ENCODE peak calls at places on chromosomes 7 and 10, in five cellular contexts. T is HCT116, Q is A549, P is GM12878, B is HepG2. V is an unnamed sample.

GRCh38 chr7:20865684-20866083 is 79.0 kb upstream of the SP8 start:
- DNase-seq in T (no peak), Q (no peak), P (no peak), B (no peak), V (no peak)

GRCh38 chr7:50730459-50731400 is 52.0 kb downstream of the GRB10 start:
- DNase-seq in T (no peak), Q (no peak), P (no peak), B (peak; percentile 46), V (peak; percentile 75)

GRCh38 chr10:5293691-5294550 is 70.8 kb upstream of the UCN3 start:
- DNase-seq in T (peak; percentile 54), Q (peak; percentile 77), P (no peak), B (peak; percentile 68), V (peak; percentile 74)

GRCh38 chr7:101536232-101536631 is 92.9 kb downstream of the MYL10 start:
- DNase-seq in T (no peak), Q (no peak), P (no peak), B (peak; percentile 74), V (no peak)

GRCh38 chr7:43248961-43249807 is 136.7 kb downstream of the HECW1 start:
- DNase-seq in T (peak; percentile 33), Q (peak; percentile 86), P (no peak), B (no peak), V (no peak)

GRCh38 chr7:152663926-152664325 is 12.0 kb downstream of the XRCC2 start:
- DNase-seq in T (no peak), Q (no peak), P (no peak), B (peak; percentile 53), V (no peak)

GRCh38 chr7:143415696-143416095 is 7.0 kb upstream of the EPHA1 start:
- DNase-seq in T (no peak), Q (no peak), P (no peak), B (no peak), V (no peak)

GRCh38 chr7:27202018-27202740 is 2.3 kb upstream of the HOXA13 start:
- DNase-seq in T (no peak), Q (no peak), P (no peak), B (no peak), V (no peak)

GRCh38 chr7:67773081-67773480 is 776.4 kb downstream of the TYW1 start:
- DNase-seq in T (no peak), Q (no peak), P (no peak), B (no peak), V (no peak)

GRCh38 chr10:17851611-17852010 is 42.5 kb downstream of the MRC1 start:
- DNase-seq in T (no peak), Q (no peak), P (no peak), B (no peak), V (peak; percentile 7)

GRCh38 chr10:10996966-10997620 is 20.6 kb upstream of the CELF2 start:
- DNase-seq in T (no peak), Q (no peak), P (no peak), B (no peak), V (no peak)

GRCh38 chr7:17774248-17774647 is 166.0 kb downstream of the SNX13 start:
- DNase-seq in T (no peak), Q (no peak), P (no peak), B (no peak), V (peak; percentile 31)

GRCh38 chr7:137816696-137817320 is 30.0 kb downstream of the DGKI start:
- DNase-seq in T (no peak), Q (no peak), P (no peak), B (peak; percentile 5), V (peak; percentile 33)

DNA sequence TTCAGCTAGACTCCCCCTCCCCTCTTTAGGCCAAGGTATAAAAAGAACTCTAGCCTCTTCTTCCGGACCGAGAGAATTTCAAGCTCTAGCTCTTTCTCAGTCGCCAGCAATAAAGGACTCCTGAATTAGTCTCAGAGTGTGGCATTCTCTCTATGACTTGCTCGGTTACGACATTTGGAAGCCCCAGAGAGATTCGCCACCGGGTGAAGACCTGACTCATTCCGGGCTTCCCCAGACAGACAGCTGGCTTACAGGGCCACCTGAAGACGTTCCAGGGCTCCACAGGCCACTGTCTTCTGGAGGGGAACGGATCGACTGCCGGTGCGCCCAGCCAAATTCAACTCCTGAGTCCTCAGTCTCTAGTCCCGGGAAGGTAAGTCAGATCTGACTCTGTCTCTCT is at the start of gene AKR1B15:
- DNase-seq in T (no peak), Q (peak; percentile 96), P (peak; percentile 62), B (no peak), V (peak; percentile 84)
- H3K4me3 ChIP-seq in T (no peak within 1 kb of the TSS), Q (peak within 1 kb of the TSS; percentile 30), P (no peak within 1 kb of the TSS), B (no peak within 1 kb of the TSS), V (no peak within 1 kb of the TSS)

GRCh38 chr7:80771523-80771922 is 133.1 kb downstream of the CD36 start:
- DNase-seq in T (no peak), Q (no peak), P (no peak), B (no peak), V (no peak)

GRCh38 chr7:80773787-80774508 is 135.5 kb downstream of the CD36 start:
- DNase-seq in T (no peak), Q (no peak), P (no peak), B (no peak), V (no peak)

GRCh38 chr7:80770675-80771081 is 132.2 kb downstream of the CD36 start:
- DNase-seq in T (no peak), Q (no peak), P (peak; percentile 40), B (no peak), V (peak; percentile 8)

GRCh38 chr7:80774843-80775242 is 136.4 kb downstream of the CD36 start:
- DNase-seq in T (no peak), Q (no peak), P (no peak), B (no peak), V (no peak)

GRCh38 chr7:80772347-80773101 is 134.1 kb downstream of the CD36 start:
- DNase-seq in T (no peak), Q (no peak), P (no peak), B (no peak), V (no peak)
- TF ChIP-seq MAX in T (no peak), Q (no peak), P (no peak), B (no peak), V (no peak)

GRCh38 chr10:30439931-30440330 is 5.9 kb downstream of the MAP3K8 start:
- DNase-seq in T (no peak), Q (no peak), P (no peak), B (no peak), V (no peak)

GRCh38 chr10:30443049-30443448 is 9.1 kb downstream of the MAP3K8 start:
- DNase-seq in T (no peak), Q (no peak), P (no peak), B (no peak), V (no peak)

GRCh38 chr10:30445716-30446115 is 11.7 kb downstream of the MAP3K8 start:
- DNase-seq in T (no peak), Q (no peak), P (no peak), B (no peak), V (no peak)

GRCh38 chr10:30438016-30438850 is 4.2 kb downstream of the MAP3K8 start:
- DNase-seq in T (no peak), Q (no peak), P (no peak), B (peak; percentile 95), V (no peak)

GRCh38 chr10:30441974-30442606 is 8.1 kb downstream of the MAP3K8 start:
- DNase-seq in T (no peak), Q (no peak), P (no peak), B (no peak), V (no peak)
- TF ChIP-seq POLR2A in T (no peak), Q (no peak), P (peak; percentile 61), B (no peak), V (no peak)

GRCh38 chr10:104033401-104033930 is 52.2 kb downstream of the COL17A1 start:
- DNase-seq in T (no peak), Q (no peak), P (no peak), B (no peak), V (peak; percentile 39)

GRCh38 chr10:104034401-104035053 is 51.2 kb downstream of the COL17A1 start:
- DNase-seq in T (no peak), Q (no peak), P (no peak), B (no peak), V (no peak)

GRCh38 chr10:104033966-104034365 is 51.7 kb downstream of the COL17A1 start:
- DNase-seq in T (no peak), Q (no peak), P (no peak), B (no peak), V (peak; percentile 30)

GRCh38 chr10:104031631-104032030 is 54.0 kb downstream of the COL17A1 start:
- DNase-seq in T (no peak), Q (no peak), P (no peak), B (no peak), V (no peak)

DNA sequence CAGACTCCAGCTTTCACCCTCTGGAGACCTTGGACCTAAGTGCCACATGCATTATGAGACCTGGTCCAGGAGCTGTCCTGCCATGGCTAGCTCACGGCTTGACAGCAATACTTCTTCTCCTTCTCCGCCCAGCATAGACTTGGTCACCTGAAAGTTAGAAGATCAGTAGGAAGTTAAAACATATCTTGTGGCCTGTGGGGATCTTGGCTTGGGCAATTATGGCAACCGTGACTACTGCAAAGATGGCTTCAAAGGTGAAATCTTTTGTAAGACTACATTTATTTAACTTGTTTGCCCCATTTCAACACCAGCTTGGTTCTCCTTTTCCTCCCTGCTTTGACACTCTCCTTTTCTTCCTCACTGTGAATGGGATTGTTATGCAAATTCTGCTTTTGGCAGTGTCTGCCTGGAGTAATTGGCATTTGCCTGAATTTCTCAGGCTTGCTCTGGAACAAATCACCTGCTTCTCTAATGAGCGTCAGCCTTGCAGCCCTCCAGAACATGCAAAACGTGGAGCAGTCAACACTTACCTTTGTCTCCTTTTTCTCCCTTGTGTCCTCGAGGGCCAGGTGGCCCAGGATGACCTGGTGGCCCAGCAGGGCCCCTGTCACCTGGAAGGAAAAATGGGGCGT is 53.4 kb downstream of the COL17A1 start:
- DNase-seq in T (no peak), Q (no peak), P (no peak), B (no peak), V (no peak)
- H3K4me3 ChIP-seq in T (no peak overlapping the region), Q (no peak overlapping the region), P (no peak overlapping the region), B (no peak overlapping the region), V (no peak overlapping the region)

DNA sequence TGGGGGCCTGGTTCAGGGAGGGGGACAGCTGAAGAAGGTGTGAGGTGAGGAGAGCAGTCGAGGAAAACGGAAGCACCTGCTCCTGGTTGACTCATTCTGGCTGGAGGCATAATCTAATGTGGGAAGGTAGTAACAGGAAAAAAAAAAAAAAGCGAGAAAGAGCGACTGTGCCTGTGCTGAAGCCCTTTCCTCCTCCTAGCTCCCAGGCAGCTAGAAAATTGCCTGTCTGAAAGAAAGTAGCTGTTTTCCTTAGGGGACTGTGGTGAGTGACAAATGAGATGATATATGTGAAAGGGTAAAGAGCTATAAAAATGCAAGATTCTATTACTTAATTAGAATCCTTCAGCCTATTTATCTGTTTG is 4.9 kb upstream of the MEST start:
- DNase-seq in T (no peak), Q (no peak), P (no peak), B (no peak), V (no peak)
- TF ChIP-seq MAX in T (no peak), Q (no peak), P (no peak), B (no peak), V (no peak)

DNA sequence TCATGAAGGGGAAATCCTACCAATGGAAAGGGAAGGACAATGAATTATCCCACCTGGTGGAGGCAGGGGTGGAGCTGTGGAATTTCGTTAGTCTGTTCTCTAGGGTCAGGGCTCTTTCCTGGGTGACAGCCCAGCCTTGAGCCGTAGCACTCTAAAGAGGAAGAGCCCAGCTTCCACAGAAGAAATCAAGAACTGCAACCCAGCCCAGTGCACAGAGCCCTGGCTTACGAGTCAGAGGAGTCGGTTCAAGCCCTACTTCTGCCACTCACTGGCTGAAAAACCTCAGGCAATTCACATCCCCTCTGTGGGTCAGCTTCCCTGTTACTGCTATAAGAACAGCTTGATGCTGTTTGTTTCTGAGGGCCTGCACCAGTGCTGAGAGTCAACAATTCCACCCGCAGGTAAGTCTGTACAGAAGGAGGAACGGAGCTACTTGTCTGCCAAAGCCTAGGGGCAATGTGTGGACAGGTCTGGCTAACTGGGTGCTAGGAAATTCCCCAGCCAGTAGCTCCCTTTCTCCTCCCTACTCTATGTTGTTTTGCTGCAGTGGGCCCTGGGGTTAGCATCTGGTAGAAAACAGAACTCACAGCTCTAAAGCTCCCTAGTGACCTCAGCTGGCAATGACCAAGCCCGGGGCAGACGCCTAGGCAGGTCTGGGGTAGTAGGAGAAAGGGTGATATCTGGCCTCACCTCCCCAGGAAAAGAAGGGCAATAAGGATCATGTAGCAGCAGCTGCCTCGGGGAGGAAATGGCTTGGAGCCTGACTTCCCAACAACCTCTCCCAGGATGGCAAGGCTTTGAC is 3.3 kb downstream of the AVPI1 start:
- DNase-seq in T (no peak), Q (peak; percentile 47), P (no peak), B (no peak), V (peak; percentile 58)
- TF ChIP-seq POLR2A in T (no peak), Q (no peak), P (no peak), B (no peak), V (no peak)

V was measured in NB4.